ENCODE peak calls at places on chromosomes 13 and 19, in ten cellular contexts. S is activated CD4-positive, alpha-beta T cell treated with anti-CD3 and anti-CD28 coated beads, Interleukin-2, amount 50 U/mL, for 1 hour; D is pancreas; X is sciatic nerve; G is posterior vena cava; K is T-helper 1 cell; W is HFFc6; C is activated T-cell treated with anti-CD3 and anti-CD28 coated beads for 1 hour; O is mesothelial cell of epicardium; L is ascending aorta. E is an unnamed sample.

GRCh38 chr19:41649827-41650226 is 23.0 kb upstream of the CEACAM4 start:
- DNase-seq in X (no peak), S (no peak), G (no peak), C (no peak), D (no peak), K (no peak), L (no peak), W (no peak), O (no peak), E (no peak)

GRCh38 chr13:86464193-86464592 is 665.0 kb upstream of the SLITRK6 start:
- DNase-seq in K (no peak), O (no peak), S (no peak), W (no peak), C (no peak), G (no peak), D (no peak), X (no peak), L (no peak), E (no peak)

GRCh38 chr19:41531438-41532311 is 44.3 kb upstream of the CEACAM21 start:
- DNase-seq in X (peak; percentile 84), W (no peak), O (no peak), C (peak; percentile 57), S (peak; percentile 79), D (peak; percentile 43), G (peak; percentile 92), L (peak; percentile 85), K (peak; percentile 70), E (no peak)

GRCh38 chr13:110377178-110378175 is 70.4 kb downstream of the COL4A2 start:
- DNase-seq in G (peak; percentile 66), D (no peak), O (no peak), L (no peak), S (no peak), C (no peak), W (no peak), K (no peak), X (no peak), E (no peak)

GRCh38 chr19:19964416-19964815 is 63.7 kb downstream of the ZNF93 start:
- DNase-seq in W (no peak), K (no peak), L (no peak), O (no peak), D (no peak), X (no peak), S (no peak), G (no peak), C (no peak), E (peak; percentile 47)

GRCh38 chr19:35316560-35316959 is 12.4 kb upstream of the CD22 start:
- DNase-seq in L (no peak), D (no peak), W (no peak), X (no peak), K (no peak), G (no peak), C (no peak), S (no peak), O (no peak), E (no peak)

GRCh38 chr13:101397742-101398141 is 18.6 kb downstream of the NALCN start:
- DNase-seq in D (no peak), W (peak; percentile 87), L (no peak), C (no peak), K (no peak), X (no peak), S (no peak), O (no peak), G (no peak), E (no peak)

GRCh38 chr19:7845390-7846179 is 15.6 kb downstream of the EVI5L start:
- DNase-seq in W (no peak), X (no peak), G (no peak), S (no peak), K (no peak), O (no peak), D (no peak), L (no peak), C (no peak), E (no peak)

GRCh38 chr19:6213266-6213595 is 66.5 kb downstream of the MLLT1 start:
- DNase-seq in L (no peak), K (no peak), S (no peak), X (no peak), O (no peak), G (no peak), D (no peak), C (no peak), W (no peak), E (no peak)

GRCh38 chr19:8004723-8005513 is 523 bp downstream of the ELAVL1 start:
- DNase-seq in C (no peak), D (no peak), G (no peak), W (peak; percentile 8), S (peak; percentile 6), L (no peak), O (no peak), K (no peak), X (no peak), E (no peak)

GRCh38 chr13:100395698-100396373 is 192.8 kb downstream of the GGACT start:
- DNase-seq in D (no peak), S (no peak), K (no peak), C (no peak), W (no peak), O (no peak), X (no peak), G (no peak), L (no peak), E (no peak)

GRCh38 chr13:96728463-96728862 is 265.8 kb downstream of the OXGR1 start:
- DNase-seq in K (no peak), D (no peak), G (no peak), X (no peak), S (no peak), C (no peak), L (no peak), O (no peak), W (no peak), E (no peak)

GRCh38 chr13:86585826-86586225 is 786.6 kb upstream of the SLITRK6 start:
- DNase-seq in X (no peak), D (peak; percentile 14), W (no peak), S (no peak), C (no peak), L (no peak), G (no peak), O (peak; percentile 32), K (no peak), E (no peak)

GRCh38 chr13:30134578-30134977 is 172.8 kb downstream of the KATNAL1 start:
- DNase-seq in D (no peak), K (no peak), S (no peak), W (no peak), L (no peak), C (no peak), X (no peak), O (no peak), G (peak; percentile 14), E (no peak)

GRCh38 chr13:51959773-51960172 is 51.5 kb downstream of the ATP7B start:
- DNase-seq in S (no peak), G (no peak), W (no peak), O (no peak), L (no peak), K (no peak), D (no peak), X (no peak), C (no peak), E (no peak)

GRCh38 chr19:13835791-13836723 is 40.8 kb downstream of the ZSWIM4 start:
- DNase-seq in S (peak; percentile 41), K (no peak), W (peak; percentile 43), X (no peak), C (no peak), O (no peak), G (no peak), D (no peak), L (peak; percentile 84), E (no peak)

GRCh38 chr19:19528721-19529490 is at the start of gene YJEFN3:
- DNase-seq in K (no peak), W (no peak), D (no peak), C (no peak), L (no peak), X (no peak), S (no peak), O (no peak), G (peak; percentile 79), E (no peak)

GRCh38 chr19:42132030-42132628 is at the start of gene POU2F2:
- DNase-seq in C (peak; percentile 84), S (peak; percentile 86), O (no peak), D (no peak), K (peak; percentile 82), L (no peak), X (peak; percentile 72), G (no peak), W (no peak), E (no peak)

GRCh38 chr19:53158119-53158656 is 665 bp downstream of the ZNF347 start:
- DNase-seq in K (peak; percentile 19), C (peak; percentile 13), S (peak; percentile 17), X (peak; percentile 61), L (peak; percentile 65), D (peak; percentile 22), W (no peak), G (peak; percentile 82), O (peak; percentile 22), E (no peak)

GRCh38 chr19:54096642-54097106 is 3.9 kb downstream of the OSCAR start:
- DNase-seq in L (no peak), S (no peak), C (no peak), X (no peak), O (no peak), G (no peak), W (peak; percentile 56), K (no peak), D (no peak), E (no peak)

GRCh38 chr13:111850458-111850857 is 216.5 kb upstream of the SOX1 start:
- DNase-seq in S (no peak), X (no peak), D (no peak), W (no peak), O (no peak), G (no peak), K (no peak), C (no peak), L (no peak), E (no peak)

GRCh38 chr13:42561752-42562467 is 12.0 kb upstream of the TNFSF11 start:
- DNase-seq in C (no peak), D (no peak), X (no peak), K (no peak), W (no peak), L (no peak), G (no peak), O (no peak), S (no peak), E (no peak)

GRCh38 chr19:43784251-43784980 is 3.6 kb upstream of the KCNN4 start:
- DNase-seq in L (peak; percentile 79), K (no peak), C (peak; percentile 55), G (peak; percentile 92), X (no peak), O (no peak), S (peak; percentile 60), W (peak; percentile 77), D (no peak), E (no peak)

GRCh38 chr13:110047511-110047910 is 259.4 kb downstream of the COL4A1 start:
- DNase-seq in X (no peak), D (peak; percentile 81), O (no peak), K (no peak), G (peak; percentile 75), S (no peak), L (peak; percentile 87), C (no peak), W (no peak), E (no peak)

E was measured in mesenteric fat pad.